ENCODE peak calls at places on chromosomes 16 and 17, in ten cellular contexts. V, F, Y, M, W, Z, A, R, T and L are unnamed samples.
A peak's percentile ranks its signal among the peaks of the same experiment; 100 is the strongest.

GRCh38 chr17:72126575-72127486 is 6.0 kb downstream of the SOX9 start:
- DNase-seq in V (no peak), T (no peak), W (no peak), R (no peak), F (peak; percentile 98), M (no peak), A (no peak), Y (peak; percentile 64), Z (peak; percentile 32), L (peak; percentile 75)

GRCh38 chr17:59406808-59407381 is 75.4 kb downstream of the YPEL2 start:
- DNase-seq in T (no peak), A (no peak), V (peak; percentile 70), M (no peak), F (peak; percentile 86), R (no peak), Y (no peak), W (no peak), Z (no peak), L (no peak)

GRCh38 chr17:3857261-3858105 is 11.4 kb upstream of the NCBP3 start:
- DNase-seq in R (no peak), W (no peak), F (no peak), A (no peak), T (no peak), V (no peak), Y (no peak), Z (no peak), M (peak; percentile 21), L (no peak)

GRCh38 chr16:50273888-50274770 is 7.8 kb downstream of the ADCY7 start:
- DNase-seq in Z (no peak), Y (no peak), W (no peak), A (no peak), F (no peak), V (no peak), T (no peak), M (peak; percentile 81), R (peak; percentile 44), L (peak; percentile 28)

GRCh38 chr16:69772560-69773254 is 10.6 kb downstream of the WWP2 start:
- DNase-seq in W (no peak), T (no peak), V (no peak), Z (no peak), F (peak; percentile 80), Y (no peak), A (no peak), M (no peak), R (no peak), L (no peak)

GRCh38 chr16:86635181-86635580 is 56.8 kb downstream of the FOXL1 start:
- DNase-seq in Z (no peak), A (no peak), M (no peak), V (no peak), W (no peak), T (no peak), F (no peak), R (no peak), Y (no peak), L (no peak)

GRCh38 chr17:79811036-79811887 is 14.4 kb upstream of the CBX8 start:
- DNase-seq in W (peak; percentile 62), A (peak; percentile 33), Z (no peak), T (no peak), V (peak; percentile 80), M (peak; percentile 65), R (no peak), Y (no peak), F (peak; percentile 57), L (no peak)

GRCh38 chr17:27989046-27989445 is 53.4 kb upstream of the NLK start:
- DNase-seq in W (no peak), R (no peak), M (no peak), F (peak; percentile 70), Z (no peak), T (no peak), A (no peak), Y (no peak), V (no peak), L (no peak)

GRCh38 chr17:48462946-48463345 is 32.9 kb upstream of the SKAP1 start:
- DNase-seq in R (no peak), V (peak; percentile 14), Y (no peak), A (no peak), F (no peak), W (no peak), T (no peak), Z (no peak), M (no peak), L (no peak)

GRCh38 chr16:68179196-68179795 is 56.6 kb downstream of the ESRP2 start:
- DNase-seq in M (no peak), F (no peak), V (no peak), Z (no peak), A (no peak), W (no peak), T (no peak), Y (no peak), R (no peak), L (no peak)

GRCh38 chr17:549197-550040 is 165.2 kb downstream of the VPS53 start:
- DNase-seq in M (no peak), T (peak; percentile 62), F (peak; percentile 38), W (no peak), A (no peak), R (no peak), Z (peak; percentile 59), V (no peak), Y (no peak), L (no peak)

GRCh38 chr16:54265558-54266213 is 20.9 kb downstream of the IRX3 start:
- DNase-seq in F (peak; percentile 46), V (no peak), Y (no peak), A (peak; percentile 35), W (no peak), M (no peak), T (no peak), R (no peak), Z (no peak), L (no peak)

GRCh38 chr17:73786286-73786743 is 142.1 kb upstream of the SDK2 start:
- DNase-seq in Y (no peak), M (peak; percentile 84), V (peak; percentile 85), R (no peak), F (no peak), W (no peak), Z (no peak), A (no peak), T (no peak), L (peak; percentile 88)

GRCh38 chr17:81706757-81707624 is 3.8 kb downstream of the MRPL12 start:
- DNase-seq in M (peak; percentile 55), F (no peak), R (no peak), A (no peak), W (no peak), Z (no peak), Y (no peak), V (no peak), T (no peak), L (no peak)

GRCh38 chr16:4787627-4788482 is at the start of gene SEPTIN12:
- DNase-seq in Z (no peak), Y (no peak), R (no peak), W (no peak), M (no peak), F (no peak), A (no peak), T (no peak), V (peak; percentile 57), L (no peak)

GRCh38 chr16:79272141-79272577 is 328.4 kb downstream of the MAF start:
- DNase-seq in M (peak; percentile 69), Z (no peak), R (peak; percentile 37), Y (no peak), A (no peak), T (no peak), W (no peak), F (no peak), V (no peak), L (no peak)

GRCh38 chr17:60049936-60050335 is 28.8 kb downstream of the HEATR6 start:
- DNase-seq in A (no peak), R (no peak), T (no peak), V (no peak), W (no peak), M (no peak), Y (no peak), F (no peak), Z (no peak), L (no peak)

GRCh38 chr16:80607204-80607603 is 66.4 kb downstream of the DYNLRB2 start:
- DNase-seq in W (no peak), M (no peak), A (no peak), F (no peak), Z (no peak), Y (no peak), T (no peak), V (no peak), R (no peak), L (no peak)

GRCh38 chr17:49915260-49915659 is 53.7 kb upstream of the DLX4 start:
- DNase-seq in Z (no peak), Y (no peak), F (no peak), W (no peak), R (no peak), A (no peak), T (no peak), V (no peak), M (no peak), L (no peak)

GRCh38 chr16:81424761-81425160 is 19.8 kb upstream of the CMIP start:
- DNase-seq in R (no peak), A (no peak), F (peak; percentile 76), T (no peak), Z (no peak), V (no peak), Y (no peak), W (no peak), M (no peak), L (no peak)

GRCh38 chr16:16861546-16861945 is 482.6 kb downstream of the NPIPA7 start:
- DNase-seq in M (no peak), W (peak; percentile 41), V (peak; percentile 33), Y (no peak), Z (no peak), A (peak; percentile 39), R (peak; percentile 30), F (peak; percentile 39), T (no peak), L (peak; percentile 52)

GRCh38 chr16:25126820-25127232 is 15.3 kb downstream of the LCMT1 start:
- DNase-seq in W (no peak), A (no peak), T (no peak), M (peak; percentile 72), Z (peak; percentile 34), Y (peak; percentile 22), R (no peak), F (peak; percentile 91), V (peak; percentile 9), L (peak; percentile 78)

GRCh38 chr16:50245417-50246298 is 20.7 kb upstream of the ADCY7 start:
- DNase-seq in A (peak; percentile 54), M (peak; percentile 79), Y (no peak), W (no peak), R (peak; percentile 36), F (peak; percentile 70), T (no peak), V (peak; percentile 35), Z (no peak), L (peak; percentile 79)

GRCh38 chr16:23570992-23571632 is 13.6 kb downstream of the UBFD1 start:
- DNase-seq in F (no peak), Z (no peak), W (peak; percentile 34), M (no peak), R (no peak), T (no peak), V (no peak), A (no peak), Y (no peak), L (no peak)

GRCh38 chr17:21528031-21528684 is 152.0 kb downstream of the KCNJ12 start:
- DNase-seq in M (no peak), R (no peak), Z (no peak), W (no peak), T (no peak), F (no peak), A (no peak), V (no peak), Y (no peak), L (no peak)

GRCh38 chr16:70391446-70391845 is 44.7 kb downstream of the DDX19A start:
- DNase-seq in M (no peak), R (no peak), W (no peak), Y (no peak), A (no peak), T (no peak), Z (no peak), F (no peak), V (no peak), L (no peak)

GRCh38 chr16:89007371-89008249 is 30.6 kb upstream of the CBFA2T3 start:
- DNase-seq in V (no peak), Z (no peak), M (peak; percentile 17), W (no peak), F (no peak), T (no peak), Y (no peak), A (no peak), R (no peak), L (no peak)